ENCODE peak calls at places on chromosomes 12 and 14, in five cellular contexts. R, I, J, H and Z are unnamed samples.

GRCh38 chr14:101849640-101850039 is 88.1 kb downstream of the PPP2R5C start:
- DNase-seq in R (no peak), I (no peak), J (no peak), H (no peak), Z (no peak)

GRCh38 chr12:20561886-20562285 is 133.2 kb upstream of the SLCO1C1 start:
- DNase-seq in R (no peak), I (no peak), J (no peak), H (no peak), Z (no peak)

GRCh38 chr12:31120392-31121008 is 46.8 kb downstream of the DDX11 start:
- DNase-seq in R (no peak), I (no peak), J (no peak), H (no peak), Z (no peak)

GRCh38 chr12:101876861-101877815 is at the start of gene DRAM1:
- DNase-seq in R (peak; percentile 33), I (peak; percentile 87), J (peak; percentile 78), H (peak; percentile 72), Z (peak; percentile 91)

GRCh38 chr12:18139989-18140596 is 50.1 kb upstream of the RERGL start:
- DNase-seq in R (no peak), I (no peak), J (no peak), H (no peak), Z (no peak)

GRCh38 chr14:32453857-32454810 is 125.0 kb downstream of the AKAP6 start:
- DNase-seq in R (no peak), I (no peak), J (no peak), H (no peak), Z (no peak)

GRCh38 chr14:25052385-25052784 is 2.4 kb upstream of the STXBP6 start:
- DNase-seq in R (no peak), I (no peak), J (no peak), H (no peak), Z (peak; percentile 13)

GRCh38 chr12:25328082-25328712 is 77.5 kb upstream of the KRAS start:
- DNase-seq in R (peak; percentile 64), I (no peak), J (peak; percentile 62), H (no peak), Z (peak; percentile 74)

GRCh38 chr14:84857571-84857970 is 672.4 kb upstream of the FLRT2 start:
- DNase-seq in R (no peak), I (no peak), J (no peak), H (no peak), Z (no peak)

GRCh38 chr12:100913872-100914600 is 119.5 kb downstream of the ANO4 start:
- DNase-seq in R (no peak), I (no peak), J (no peak), H (no peak), Z (no peak)

GRCh38 chr12:127162902-127163301 is 1104.1 kb upstream of the TMEM132C start:
- DNase-seq in R (peak; percentile 6), I (peak; percentile 58), J (peak; percentile 80), H (peak; percentile 15), Z (no peak)

GRCh38 chr14:64763801-64764511 is 59.7 kb downstream of the PLEKHG3 start:
- DNase-seq in R (no peak), I (peak; percentile 18), J (peak; percentile 21), H (no peak), Z (no peak)

GRCh38 chr12:29711381-29711780 is 72.4 kb downstream of the TMTC1 start:
- DNase-seq in R (peak; percentile 26), I (no peak), J (no peak), H (no peak), Z (no peak)